ENCODE peak calls at places on chromosomes 13 and 19, in five cellular contexts. F is H9, K is neuronal stem cell, Q is H1, W is mesenchymal stem cell. N is an unnamed sample. For H3K9me3, the result is how much of the 10 kb centered on the place peaks cover.

GRCh38 chr13:36214163-36214921 is at the start of gene SOHLH2:
- DNase-seq in W (no peak), K (no peak), F (no peak), Q (no peak), N (peak)

GRCh38 chr13:99281811-99282263 is 23.7 kb upstream of the GPR18 start:
- DNase-seq in K (no peak), W (no peak), Q (no peak), F (no peak), N (no peak)

GRCh38 chr13:74035881-74036280 is 98.3 kb downstream of the KLF12 start:
- DNase-seq in K (no peak), Q (no peak), F (no peak), W (no peak), N (no peak)

GRCh38 chr19:21197589-21198295 is 55.9 kb downstream of the ZNF431 start:
- DNase-seq in F (no peak), Q (no peak), K (no peak), W (no peak), N (no peak)

GRCh38 chr19:15276620-15277019 is 44.4 kb upstream of the EPHX3 start:
- DNase-seq in Q (no peak), F (no peak), W (no peak), K (no peak), N (peak)

GRCh38 chr13:44088911-44089851 is 209.5 kb downstream of the LACC1 start:
- DNase-seq in F (no peak), Q (no peak), W (peak), K (no peak), N (peak)

GRCh38 chr19:58166708-58167280 is 16.1 kb upstream of the ZNF274 start:
- DNase-seq in K (no peak), Q (no peak), F (no peak), W (peak), N (no peak)

GRCh38 chr13:30141773-30142501 is 165.4 kb downstream of the KATNAL1 start:
- DNase-seq in F (no peak), K (no peak), Q (no peak), W (peak), N (no peak)

GRCh38 chr19:55146648-55147218 is 2.3 kb downstream of the TNNT1 start:
- DNase-seq in K (no peak), F (peak), Q (peak), W (no peak), N (no peak)

GRCh38 chr13:97434417-97435296 is 688 bp downstream of the RAP2A start:
- DNase-seq in W (peak), Q (peak), F (peak), K (peak), N (peak)

GRCh38 chr13:40221460-40222201 is 444.8 kb downstream of the FOXO1 start:
- DNase-seq in F (no peak), W (peak), K (no peak), Q (no peak), N (peak)

GRCh38 chr19:46393456-46394397 is 19.6 kb downstream of the CCDC8 start:
- DNase-seq in F (no peak), Q (no peak), W (no peak), K (no peak), N (no peak)

GRCh38 chr13:76882431-76882830 is 3.8 kb downstream of the KCTD12 start:
- DNase-seq in Q (no peak), K (no peak), W (peak), F (no peak), N (no peak)

GRCh38 chr19:2863818-2864217 is 3.3 kb upstream of the ZNF556 start:
- DNase-seq in K (no peak), W (no peak), F (no peak), Q (no peak), N (no peak)

GRCh38 chr19:2867025-2867991 is at the start of gene ZNF556:
- DNase-seq in Q (no peak), F (no peak), W (no peak), K (no peak), N (no peak)

GRCh38 chr19:2869618-2870017 is 2.5 kb downstream of the ZNF556 start:
- DNase-seq in F (no peak), W (no peak), Q (no peak), K (no peak), N (no peak)

GRCh38 chr19:2865334-2866221 is 1.6 kb upstream of the ZNF556 start:
- DNase-seq in K (no peak), W (no peak), F (no peak), Q (no peak), N (peak)

GRCh38 chr19:2866495-2867024 is 575 bp upstream of the ZNF556 start:
- DNase-seq in K (no peak), F (no peak), Q (no peak), W (no peak), N (no peak)
- H3K9ac ChIP-seq in K (no peak), F (no peak), Q (no peak), W (no peak), N (no peak)

DNA sequence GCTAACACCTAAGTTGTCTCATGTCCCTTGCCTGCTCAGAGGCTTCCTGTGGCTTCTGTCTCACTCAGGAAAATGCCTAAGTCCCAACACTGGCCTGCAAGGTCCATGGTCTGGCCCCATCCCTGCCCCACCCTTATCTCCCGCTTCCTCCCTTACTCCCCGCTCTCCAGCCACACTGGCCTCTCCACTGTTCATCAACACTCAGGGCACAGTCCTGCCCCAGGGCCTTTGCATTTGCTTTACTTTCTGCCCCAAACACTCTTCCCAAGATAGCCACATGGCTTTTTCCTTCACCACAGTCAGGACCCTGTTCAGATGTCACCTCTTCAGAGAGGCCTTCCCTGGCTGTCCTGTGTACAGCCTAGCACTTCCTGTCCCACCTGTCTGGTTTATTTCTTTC is 32.1 kb upstream of the IGSF23 start:
- DNase-seq in Q (no peak), K (no peak), W (no peak), F (no peak), N (no peak)
- H2BK12ac ChIP-seq in Q (peak), K (no peak), W (no peak), F (no peak), N (no peak)

GRCh38 chr13:112204376-112204775 is 137.4 kb downstream of the SOX1 start:
- DNase-seq in K (no peak), Q (no peak), W (no peak), F (no peak), N (no peak)
- H3K9me3 ChIP-seq in K (under half), Q (under half), W (under half), F (under half), N (under half)

GRCh38 chr19:47711652-47712239 is 1.5 kb upstream of the EHD2 start:
- DNase-seq in W (no peak), K (no peak), F (no peak), Q (no peak), N (no peak)

GRCh38 chr19:47713046-47714021 is at the start of gene EHD2:
- DNase-seq in F (peak), K (no peak), W (peak), Q (peak), N (no peak)

GRCh38 chr19:47716270-47716937 is 3.2 kb downstream of the EHD2 start:
- DNase-seq in F (no peak), W (no peak), K (no peak), Q (no peak), N (no peak)

GRCh38 chr19:47719047-47719885 is 6.0 kb downstream of the EHD2 start:
- DNase-seq in K (no peak), F (no peak), Q (no peak), W (peak), N (no peak)

DNA sequence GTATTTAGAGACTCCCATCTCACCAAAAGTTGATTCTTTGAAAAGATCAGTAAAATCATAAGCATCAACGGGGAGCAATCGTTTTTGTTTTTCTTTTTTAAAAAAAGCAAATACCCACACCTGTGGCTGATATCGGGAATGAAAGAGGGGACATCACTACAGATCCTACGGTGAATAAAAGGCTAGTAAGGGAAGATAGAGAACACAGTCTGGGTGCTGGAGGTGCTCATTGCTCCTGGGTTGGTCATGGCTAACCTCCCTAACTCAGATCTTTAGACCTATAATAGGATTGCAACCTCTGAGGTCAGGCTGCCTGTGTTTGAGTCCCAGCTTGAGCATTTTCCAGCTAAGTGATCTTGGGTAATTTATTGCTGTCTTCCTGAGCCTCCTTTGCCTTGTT is 1.1 kb downstream of the EHD2 start:
- DNase-seq in F (no peak), W (peak), Q (no peak), K (no peak), N (no peak)
- H3K9ac ChIP-seq in F (no peak), W (peak), Q (no peak), K (no peak), N (no peak)

GRCh38 chr13:85312071-85312470 is 487.1 kb downstream of the SLITRK6 start:
- DNase-seq in K (no peak), W (peak), Q (no peak), F (no peak), N (no peak)

GRCh38 chr13:85316501-85316900 is 482.7 kb downstream of the SLITRK6 start:
- DNase-seq in W (no peak), Q (no peak), K (no peak), F (no peak), N (no peak)

GRCh38 chr13:85314686-85315085 is 484.5 kb downstream of the SLITRK6 start:
- DNase-seq in Q (no peak), K (peak), F (no peak), W (no peak), N (no peak)

GRCh38 chr13:85317781-85318180 is 481.4 kb downstream of the SLITRK6 start:
- DNase-seq in F (no peak), W (no peak), K (no peak), Q (no peak), N (no peak)

GRCh38 chr13:85313761-85314503 is 485.3 kb downstream of the SLITRK6 start:
- DNase-seq in W (peak), F (no peak), Q (no peak), K (no peak), N (peak)
- H2BK12ac ChIP-seq in W (no peak), F (no peak), Q (no peak), K (no peak), N (no peak)

DNA sequence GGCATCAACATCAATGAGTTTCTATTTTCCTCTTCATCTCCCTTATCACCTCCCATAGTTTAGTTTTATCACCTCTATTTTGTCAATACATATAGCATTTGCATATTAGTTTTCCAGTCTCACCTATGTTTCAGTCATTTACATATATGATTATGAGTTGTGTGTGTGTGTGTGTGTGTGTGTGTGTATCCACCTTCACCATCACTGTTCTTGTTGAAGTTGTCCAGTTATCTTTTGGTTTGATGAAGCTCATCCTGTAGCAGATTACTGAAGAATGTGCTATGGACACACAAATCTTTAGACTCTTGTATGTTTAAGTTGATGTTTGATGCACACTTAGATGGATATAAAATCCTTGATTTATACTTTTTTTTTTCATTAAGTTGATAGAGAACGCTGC is 40.5 kb downstream of the SPACA7 start:
- DNase-seq in F (no peak), Q (no peak), K (no peak), W (no peak), N (no peak)
- H3K9me3 ChIP-seq in F (under half), Q (under half), K (under half), W (half or more), N (under half)

DNA sequence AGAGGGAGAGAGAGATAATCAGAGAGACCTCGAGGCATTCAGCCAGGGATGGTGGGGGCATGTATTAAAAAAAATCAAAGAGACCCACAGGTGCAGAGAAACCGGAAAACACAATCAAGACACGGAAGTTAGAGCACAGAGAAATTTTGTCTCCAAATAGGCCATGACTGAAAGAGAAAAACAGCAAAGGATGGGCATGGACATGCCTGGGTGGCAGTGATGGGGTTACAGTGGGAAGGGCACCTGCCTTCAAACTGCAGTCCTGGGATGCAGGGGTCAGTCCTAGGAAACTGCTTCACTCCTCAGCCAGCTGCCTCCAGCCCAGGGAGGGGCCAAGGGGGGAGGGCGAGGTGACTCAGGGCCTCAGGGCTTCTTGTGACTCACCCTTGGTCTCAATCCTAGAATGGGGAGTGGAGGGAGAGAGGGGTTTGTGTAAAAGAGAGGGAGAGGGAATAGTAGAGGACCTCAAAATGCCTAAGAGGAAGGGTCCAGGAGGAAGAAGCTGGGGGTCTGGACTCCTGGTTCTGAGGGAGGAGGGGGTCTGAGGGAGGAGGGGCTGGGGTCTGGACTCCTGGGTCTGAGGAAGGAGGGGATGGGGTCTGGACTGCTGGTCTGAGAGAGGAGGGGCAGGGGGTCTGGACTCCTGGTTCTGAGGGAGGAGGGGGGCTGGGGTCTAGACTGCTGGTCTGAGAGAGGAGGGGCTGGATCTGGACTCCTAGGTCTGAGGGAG is 3.6 kb upstream of the KCNN4 start:
- DNase-seq in W (peak), Q (no peak), K (no peak), F (peak), N (peak)
- H3K9ac ChIP-seq in W (peak), Q (no peak), K (no peak), F (no peak), N (no peak)

GRCh38 chr13:60433505-60433904 is 36.5 kb downstream of the TDRD3 start:
- DNase-seq in F (no peak), Q (no peak), W (no peak), K (no peak), N (no peak)
- H2BK12ac ChIP-seq in F (no peak), Q (no peak), W (no peak), K (no peak), N (no peak)

DNA sequence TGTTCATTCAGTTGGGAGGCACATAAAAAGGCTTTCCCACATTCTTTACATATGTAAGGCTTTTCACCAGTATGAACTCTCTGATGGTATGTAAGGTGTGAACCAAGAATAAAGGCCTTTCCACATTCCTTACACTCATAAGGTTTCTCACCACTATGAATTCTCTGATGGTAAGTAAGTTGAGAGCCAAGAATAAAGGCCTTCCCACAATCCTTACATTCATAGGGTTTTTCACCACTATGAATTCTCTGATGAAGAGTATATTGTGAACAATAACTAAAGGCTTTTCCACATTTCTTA is 29.3 kb downstream of the ZNF571 start:
- DNase-seq in Q (no peak), W (no peak), K (no peak), F (no peak), N (no peak)
- H3K9me3 ChIP-seq in Q (half or more), W (under half), K (half or more), F (half or more), N (under half)

DNA sequence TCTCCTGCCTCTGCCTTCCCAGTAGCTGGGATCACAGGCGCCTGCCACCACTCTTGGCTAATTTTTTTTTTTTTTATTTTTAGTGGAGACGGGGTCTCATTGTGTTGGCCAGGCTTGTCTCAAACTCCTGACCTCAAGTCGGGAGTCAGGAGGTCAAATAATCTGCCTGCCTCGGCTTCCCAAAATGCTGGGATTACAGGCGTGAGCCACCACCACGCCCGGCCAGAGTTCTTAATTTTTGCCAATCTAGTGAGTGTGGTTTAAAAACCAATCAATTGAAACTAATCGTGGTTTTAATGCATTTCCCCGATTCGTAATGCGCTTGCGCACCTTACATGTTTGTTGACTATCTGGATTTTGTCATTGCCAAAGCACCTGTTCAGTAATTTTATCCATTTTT is 37.0 kb downstream of the SKA3 start:
- DNase-seq in F (no peak), Q (no peak), W (no peak), K (no peak), N (no peak)
- H3K9ac ChIP-seq in F (no peak), Q (no peak), W (peak), K (no peak), N (no peak)

N was measured in trophoblast cell.